ENCODE peak calls at places on chromosomes 6 and 20, in eight cellular contexts. B is NCI-H187; U is NCI-H2171 treated with DMSO at 0.1 percent for 48 hours; Z is activated T-helper 9 cell treated with anti-CD3 and anti-CD28 coated beads, Interleukin-2, amount 50 U/mL, for 16 hours; C is naive thymus-derived CD8-positive, alpha-beta T cell; V is fibroblast of lung; R is stimulated activated CD4-positive, alpha-beta T cell treated with anti-CD3 and anti-CD28 coated beads, Interleukin-12 subunit alpha, Interleukin-12 subunit beta, amount 100 ng/mL, for 4 hours; L is Kasumi-1. M is an unnamed sample.

GRCh38 chr20:45947110-45947866 is 12.8 kb downstream of the PCIF1 start:
- DNase-seq in Z (no peak), C (no peak), L (no peak), B (no peak), R (no peak), U (no peak), V (no peak), M (no peak)

GRCh38 chr20:2708665-2709064 is 16.1 kb downstream of the EBF4 start:
- DNase-seq in R (no peak), B (no peak), V (no peak), C (no peak), U (no peak), L (no peak), Z (no peak), M (no peak)

GRCh38 chr6:109079981-109080380 is 14.7 kb downstream of the SESN1 start:
- DNase-seq in C (no peak), Z (no peak), L (peak), R (no peak), U (no peak), B (no peak), V (no peak), M (peak)

GRCh38 chr20:50737352-50737751 is 6.0 kb downstream of the PARD6B start:
- DNase-seq in B (no peak), U (no peak), V (peak), Z (no peak), L (no peak), C (no peak), R (no peak), M (no peak)

GRCh38 chr6:867378-867777 is 174.4 kb upstream of the EXOC2 start:
- DNase-seq in L (no peak), U (no peak), V (no peak), Z (no peak), B (no peak), C (no peak), R (no peak), M (no peak)

GRCh38 chr20:20358801-20359200 is 9.1 kb upstream of the INSM1 start:
- DNase-seq in Z (no peak), L (no peak), B (no peak), U (peak), V (no peak), R (no peak), C (no peak), M (peak)

GRCh38 chr6:36720251-36721141 is 22.9 kb downstream of the RAB44 start:
- DNase-seq in B (no peak), C (no peak), R (no peak), U (no peak), V (no peak), L (no peak), Z (no peak), M (peak)

GRCh38 chr6:153442096-153442495 is 311.0 kb upstream of the RGS17 start:
- DNase-seq in Z (no peak), R (no peak), L (no peak), U (no peak), V (no peak), C (no peak), B (no peak), M (no peak)

GRCh38 chr6:154766993-154767392 is 33.8 kb downstream of the SCAF8 start:
- DNase-seq in C (no peak), Z (no peak), U (peak), B (no peak), R (no peak), V (peak), L (no peak), M (peak)

GRCh38 chr20:44589522-44589921 is 7.1 kb downstream of the PKIG start:
- DNase-seq in B (no peak), C (no peak), R (no peak), Z (no peak), L (no peak), U (no peak), V (peak), M (no peak)

GRCh38 chr6:111551521-111552231 is 54.0 kb downstream of the TRAF3IP2 start:
- DNase-seq in Z (no peak), U (peak), V (peak), L (no peak), C (no peak), R (no peak), B (peak), M (peak)

GRCh38 chr6:56949925-56950495 is 4.9 kb upstream of the BEND6 start:
- DNase-seq in Z (no peak), C (no peak), V (peak), L (no peak), U (no peak), B (no peak), R (no peak), M (no peak)

GRCh38 chr20:48238781-48239180 is 453.5 kb upstream of the SULF2 start:
- DNase-seq in C (no peak), V (no peak), R (no peak), Z (no peak), B (no peak), U (no peak), L (no peak), M (no peak)

GRCh38 chr6:118617350-118617957 is 33.9 kb downstream of the CEP85L start:
- DNase-seq in B (no peak), Z (no peak), V (no peak), U (no peak), L (no peak), C (no peak), R (no peak), M (no peak)

GRCh38 chr6:122286512-122286911 is 112.9 kb upstream of the HSF2 start:
- DNase-seq in V (no peak), L (peak), C (no peak), U (no peak), B (no peak), R (no peak), Z (no peak), M (no peak)

GRCh38 chr6:33592595-33593413 is 12.7 kb upstream of the BAK1 start:
- DNase-seq in Z (no peak), V (peak), R (peak), C (peak), B (no peak), L (no peak), U (no peak), M (no peak)

GRCh38 chr6:74899416-74899815 is 306.4 kb downstream of the COL12A1 start:
- DNase-seq in U (no peak), C (no peak), L (no peak), B (no peak), V (peak), R (no peak), Z (no peak), M (peak)

GRCh38 chr6:168916576-168917207 is 337.0 kb downstream of the THBS2 start:
- DNase-seq in L (no peak), C (no peak), V (peak), B (no peak), U (no peak), R (no peak), Z (no peak), M (no peak)

GRCh38 chr6:164749126-164749758 is 560.2 kb downstream of the C6orf118 start:
- DNase-seq in L (no peak), R (no peak), C (no peak), B (no peak), Z (no peak), V (peak), U (no peak), M (no peak)

GRCh38 chr6:142374965-142375733 is 73.3 kb downstream of the ADGRG6 start:
- DNase-seq in L (no peak), C (no peak), R (no peak), Z (no peak), B (no peak), U (no peak), V (peak), M (peak)

GRCh38 chr6:56040271-56040670 is 164.9 kb upstream of the BMP5 start:
- DNase-seq in Z (no peak), U (no peak), L (no peak), B (no peak), R (no peak), C (no peak), V (peak), M (no peak)

GRCh38 chr6:33888183-33888582 is 84.4 kb upstream of the MLN start:
- DNase-seq in L (no peak), C (no peak), Z (no peak), R (no peak), U (no peak), V (no peak), B (no peak), M (no peak)

GRCh38 chr6:13513606-13514502 is 26.5 kb upstream of the GFOD1 start:
- DNase-seq in C (no peak), V (peak), R (no peak), L (no peak), U (no peak), B (no peak), Z (no peak), M (no peak)